ENCODE peak calls at places on chromosome 22, in four cellular contexts. U is epithelial cell of esophagus, V is fibroblast of villous mesenchyme, X is GM20000. S is an unnamed sample.

GRCh38 chr22:40509401-40510134 is 127.0 kb downstream of the MRTFA start:
- DNase-seq in V (peak), U (peak), X (no peak), S (no peak)

GRCh38 chr22:22884010-22884887 is 3.4 kb upstream of the IGLL5 start:
- DNase-seq in U (peak), X (peak), V (peak), S (peak)

GRCh38 chr22:19056951-19057401 is 65.2 kb downstream of the DGCR2 start:
- DNase-seq in V (no peak), U (no peak), X (no peak), S (no peak)

GRCh38 chr22:44132724-44133123 is 48.0 kb upstream of the PARVG start:
- DNase-seq in X (no peak), V (no peak), U (no peak), S (no peak)

GRCh38 chr22:19457828-19458428 is 10.4 kb upstream of the C22orf39 start:
- DNase-seq in U (no peak), X (no peak), V (no peak), S (no peak)

GRCh38 chr22:28894793-28895192 is 11.4 kb downstream of the ZNRF3 start:
- DNase-seq in X (no peak), V (no peak), U (no peak), S (no peak)

GRCh38 chr22:45224988-45225731 is 15.5 kb downstream of the KIAA0930 start:
- DNase-seq in V (no peak), U (no peak), X (no peak), S (no peak)

GRCh38 chr22:49807129-49807528 is 20.5 kb downstream of the BRD1 start:
- DNase-seq in V (no peak), U (no peak), X (no peak), S (no peak)

GRCh38 chr22:20055144-20055543 is 24.9 kb upstream of the DGCR8 start:
- DNase-seq in V (no peak), X (no peak), U (no peak), S (no peak)

GRCh38 chr22:19524170-19525115 is at the start of gene CLDN5:
- DNase-seq in U (peak), X (peak), V (peak), S (peak)

GRCh38 chr22:30219049-30219448 is 27.5 kb downstream of the LIF start:
- DNase-seq in X (no peak), V (no peak), U (no peak), S (no peak)
- TF ChIP-seq CTCF in X (no peak), V (peak), U (no peak), S (no peak)

GRCh38 chr22:30665266-30665665 is 2.4 kb downstream of the DUSP18 start:
- DNase-seq in U (no peak), X (no peak), V (no peak), S (no peak)

GRCh38 chr22:30667092-30667485 is 586 bp downstream of the DUSP18 start:
- DNase-seq in U (no peak), V (no peak), X (no peak), S (no peak)

GRCh38 chr22:30665786-30666185 is 1.9 kb downstream of the DUSP18 start:
- DNase-seq in X (no peak), V (no peak), U (no peak), S (no peak)

GRCh38 chr22:30668306-30668655 is 606 bp upstream of the DUSP18 start:
- DNase-seq in U (no peak), X (no peak), V (no peak), S (no peak)

GRCh38 chr22:30667486-30668305 is at the start of gene DUSP18:
- DNase-seq in V (peak), U (peak), X (peak), S (peak)
- TF ChIP-seq CTCF in V (peak), U (peak), X (no peak), S (peak)

DNA sequence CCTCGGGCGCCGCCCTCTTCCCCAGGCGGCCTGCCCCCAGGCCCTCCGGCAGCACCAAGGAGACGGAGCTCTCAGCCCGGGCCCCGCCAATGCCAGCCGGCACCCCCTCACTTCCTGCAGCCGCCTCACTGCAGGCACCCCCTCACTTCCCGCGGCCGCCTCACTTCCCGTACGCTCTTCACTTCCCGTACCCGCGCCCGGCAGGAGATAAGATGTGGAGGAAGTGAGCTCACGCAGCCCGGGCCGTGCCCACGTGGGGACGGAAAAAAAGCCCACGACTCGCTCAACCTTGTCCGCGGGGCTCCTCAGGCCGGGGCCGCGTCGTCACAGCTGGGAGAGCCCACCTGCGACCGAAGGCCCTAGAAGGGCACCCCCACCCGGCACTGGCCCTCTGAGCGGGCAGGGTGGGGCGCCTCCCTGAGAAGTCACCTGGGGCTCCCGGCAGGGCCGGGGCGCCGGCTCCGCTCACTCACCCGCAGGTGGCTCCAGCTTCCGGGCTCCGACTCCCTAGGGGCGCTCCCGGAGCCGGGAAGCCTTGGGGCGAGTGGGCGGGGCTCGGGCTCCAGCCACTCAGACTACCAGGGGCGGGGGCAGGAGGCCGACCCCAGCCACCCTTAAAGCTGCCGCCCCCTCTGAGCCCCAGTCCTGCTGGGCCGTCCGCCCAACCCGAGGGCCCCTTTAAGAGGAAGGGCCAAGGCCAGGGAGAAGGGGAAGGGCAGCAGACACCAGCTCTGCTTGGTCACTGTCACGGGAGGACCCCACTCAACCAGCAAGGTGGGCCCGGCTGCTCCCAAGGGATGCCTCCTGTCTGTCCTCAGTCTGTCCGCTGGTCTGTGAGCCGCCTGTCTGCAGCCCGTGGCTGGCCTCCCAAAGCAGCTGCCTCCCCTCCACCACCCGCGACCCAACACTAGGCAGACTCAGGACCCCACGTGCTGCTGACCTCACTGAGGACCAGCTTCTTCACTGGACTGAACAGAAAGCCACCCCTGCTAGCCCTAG is 31.4 kb downstream of the PISD start:
- DNase-seq in X (peak), V (peak), U (peak), S (peak)
- TF ChIP-seq CTCF in X (no peak), V (no peak), U (no peak), S (no peak)

GRCh38 chr22:37163618-37164534 is 14.2 kb upstream of the IL2RB start:
- DNase-seq in U (no peak), X (peak), V (no peak), S (peak)

GRCh38 chr22:37163096-37163489 is 13.4 kb upstream of the IL2RB start:
- DNase-seq in V (no peak), X (no peak), U (no peak), S (no peak)

GRCh38 chr22:37164535-37164887 is 14.8 kb upstream of the IL2RB start:
- DNase-seq in X (no peak), U (no peak), V (no peak), S (no peak)

GRCh38 chr22:37161442-37161841 is 11.7 kb upstream of the IL2RB start:
- DNase-seq in X (no peak), V (no peak), U (no peak), S (no peak)

GRCh38 chr22:37162221-37163095 is 12.7 kb upstream of the IL2RB start:
- DNase-seq in V (no peak), U (no peak), X (peak), S (peak)
- TF ChIP-seq CTCF in V (peak), U (no peak), X (no peak), S (peak)

GRCh38 chr22:42073568-42074152 is 388 bp upstream of the PHETA2 start:
- DNase-seq in X (no peak), V (no peak), U (no peak), S (no peak)

GRCh38 chr22:42074153-42074750 is at the start of gene PHETA2:
- DNase-seq in X (peak), U (peak), V (peak), S (peak)

GRCh38 chr22:42070517-42071422 is at the start of gene NAGA:
- DNase-seq in U (peak), V (peak), X (peak), S (peak)

GRCh38 chr22:42074846-42075245 is 798 bp downstream of the PHETA2 start:
- DNase-seq in X (no peak), U (no peak), V (no peak), S (no peak)

GRCh38 chr22:42072606-42073330 is 1.3 kb upstream of the PHETA2 start:
- DNase-seq in V (no peak), X (no peak), U (no peak), S (no peak)
- TF ChIP-seq CTCF in V (no peak), X (no peak), U (no peak), S (no peak)

S was measured in GM10248.